ENCODE peak calls at places on chromosomes 13 and 19, in nine cellular contexts. B is fibroblast of mammary gland; S is CD4-positive, CD25-positive, alpha-beta regulatory T cell; Q is adipocyte; A is mucosa of descending colon; D is AG10803; I is left ventricle myocardium inferior; T is HAP-1; Z is body of pancreas. N is an unnamed sample.
A peak's percentile ranks its signal among the peaks of the same experiment; 100 is the strongest.

GRCh38 chr19:58252102-58252685 is 23.5 kb downstream of the ZNF544 start:
- DNase-seq in A (no peak), T (peak; percentile 10), B (peak; percentile 31), S (no peak), D (no peak), Q (no peak), Z (no peak), I (no peak), N (peak; percentile 49)

GRCh38 chr19:6779204-6779603 is 6.7 kb downstream of the VAV1 start:
- DNase-seq in T (no peak), Q (no peak), A (no peak), D (no peak), Z (no peak), B (no peak), S (no peak), I (no peak), N (no peak)

GRCh38 chr19:16945762-16946465 is 57.1 kb downstream of the F2RL3 start:
- DNase-seq in Q (no peak), A (no peak), T (no peak), I (no peak), B (no peak), S (no peak), D (no peak), Z (no peak), N (no peak)

GRCh38 chr13:24272452-24273161 is 36.8 kb upstream of the C1QTNF9 start:
- DNase-seq in Q (no peak), A (no peak), D (no peak), B (no peak), T (no peak), I (no peak), S (no peak), Z (no peak), N (no peak)

GRCh38 chr19:41844601-41845000 is at the start of gene LYPD4:
- DNase-seq in Q (no peak), I (no peak), Z (no peak), T (no peak), B (no peak), S (no peak), D (no peak), A (no peak), N (no peak)

GRCh38 chr13:46684287-46685001 is 112.5 kb downstream of the ESD start:
- DNase-seq in S (no peak), Z (no peak), A (no peak), T (no peak), Q (peak; percentile 47), D (no peak), I (no peak), B (no peak), N (peak; percentile 80)

GRCh38 chr13:40662866-40663265 is 3.6 kb downstream of the FOXO1 start:
- DNase-seq in T (no peak), B (no peak), D (no peak), Z (no peak), S (no peak), I (no peak), A (no peak), Q (no peak), N (no peak)

GRCh38 chr13:20191902-20192469 is 752 bp downstream of the GJB2 start:
- DNase-seq in A (peak; percentile 69), B (peak; percentile 32), D (no peak), S (no peak), I (no peak), T (peak; percentile 57), Q (peak; percentile 28), Z (peak; percentile 42), N (no peak)

GRCh38 chr19:33490041-33490451 is 31.5 kb downstream of the PEPD start:
- DNase-seq in Z (no peak), I (no peak), A (no peak), B (no peak), T (no peak), Q (no peak), D (no peak), S (no peak), N (peak; percentile 20)

GRCh38 chr13:113856716-113857065 is 7.2 kb downstream of the GAS6 start:
- DNase-seq in A (no peak), T (no peak), Q (peak; percentile 61), I (no peak), S (no peak), B (peak; percentile 71), D (no peak), Z (peak; percentile 10), N (no peak)

GRCh38 chr13:28658539-28658795 is 463 bp upstream of the POMP start:
- DNase-seq in D (peak; percentile 12), Z (no peak), I (no peak), T (no peak), B (peak; percentile 22), A (no peak), Q (no peak), S (no peak), N (no peak)

GRCh38 chr13:45295536-45295935 is 45.4 kb downstream of the TPT1 start:
- DNase-seq in D (no peak), Q (peak; percentile 3), T (no peak), A (no peak), S (no peak), I (no peak), Z (no peak), B (peak; percentile 56), N (no peak)

GRCh38 chr19:11506101-11506555 is 489 bp upstream of the ZNF653 start:
- DNase-seq in T (no peak), I (no peak), D (no peak), B (no peak), Q (no peak), A (peak; percentile 74), Z (no peak), S (no peak), N (no peak)

GRCh38 chr13:50387124-50387581 is 371.9 kb downstream of the KCNRG start:
- DNase-seq in Z (peak; percentile 34), T (peak; percentile 67), B (peak; percentile 41), I (peak; percentile 64), A (peak; percentile 56), Q (peak; percentile 36), S (peak; percentile 11), D (peak; percentile 40), N (peak; percentile 62)

GRCh38 chr19:18160792-18161690 is 8.1 kb downstream of the PIK3R2 start:
- DNase-seq in I (peak; percentile 71), D (peak; percentile 38), Q (peak; percentile 84), T (peak; percentile 78), S (peak; percentile 75), Z (peak; percentile 78), B (peak; percentile 42), A (peak; percentile 77), N (no peak)

GRCh38 chr13:98225036-98225940 is 48.2 kb upstream of the RNF113B start:
- DNase-seq in B (no peak), A (no peak), I (no peak), D (no peak), T (no peak), Z (no peak), S (no peak), Q (no peak), N (no peak)

GRCh38 chr13:77986699-77987098 is 68.1 kb upstream of the EDNRB start:
- DNase-seq in Z (no peak), T (no peak), A (no peak), S (no peak), B (no peak), I (no peak), D (no peak), Q (no peak), N (no peak)

GRCh38 chr13:101417043-101417406 is 717 bp upstream of the NALCN start:
- DNase-seq in D (no peak), B (peak; percentile 55), S (no peak), Z (no peak), Q (peak; percentile 55), A (no peak), T (no peak), I (no peak), N (no peak)

GRCh38 chr19:18964121-18964520 is 23.1 kb upstream of the HOMER3 start:
- DNase-seq in B (no peak), S (no peak), Q (no peak), A (no peak), T (no peak), I (no peak), Z (no peak), D (no peak), N (no peak)

GRCh38 chr13:112105884-112106283 is 38.9 kb downstream of the SOX1 start:
- DNase-seq in T (no peak), I (no peak), Z (no peak), B (no peak), D (no peak), A (no peak), S (no peak), Q (no peak), N (no peak)

GRCh38 chr13:99905814-99906213 is 65.8 kb downstream of the ZIC5 start:
- DNase-seq in D (no peak), Q (no peak), A (no peak), B (no peak), S (no peak), Z (no peak), T (no peak), I (no peak), N (no peak)

GRCh38 chr19:53521373-53522202 is 16.4 kb upstream of the ZNF331 start:
- DNase-seq in B (no peak), Z (no peak), T (no peak), A (no peak), Q (no peak), I (no peak), S (no peak), D (no peak), N (no peak)

DNA sequence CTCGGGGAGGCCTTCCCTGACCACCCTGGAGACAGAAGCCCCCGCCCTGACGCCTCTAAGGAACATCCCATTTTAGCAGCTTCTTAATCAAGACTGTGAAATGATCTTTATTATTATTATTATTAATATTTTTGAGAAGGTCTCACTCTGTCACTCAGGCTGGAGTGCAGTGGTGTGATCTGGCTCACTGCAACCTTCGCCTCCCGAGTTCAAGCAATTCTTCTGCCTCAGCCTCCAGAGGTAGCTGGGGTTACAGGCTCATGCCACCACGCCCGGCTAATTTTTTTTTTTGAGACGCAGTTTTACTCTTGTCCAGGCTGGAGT is 3.6 kb upstream of the DAND5 start:
- DNase-seq in B (no peak), S (no peak), A (no peak), Q (no peak), I (no peak), T (no peak), Z (no peak), D (no peak), N (no peak)
- H3K4me3 ChIP-seq in B (no peak overlapping the region), S (no peak overlapping the region), A (no peak overlapping the region), Q (peak overlapping the region; percentile 75), I (peak overlapping the region; percentile 69), T (peak overlapping the region; percentile 29), Z (no peak overlapping the region), D (no peak overlapping the region), N (no peak overlapping the region)

GRCh38 chr19:815775-816499 is 5.8 kb downstream of the PLPPR3 start:
- DNase-seq in Q (no peak), S (no peak), Z (no peak), I (no peak), T (no peak), A (no peak), B (no peak), D (no peak), N (no peak)
- H3K4me3 ChIP-seq in Q (no peak overlapping the region), S (no peak overlapping the region), Z (no peak overlapping the region), I (no peak overlapping the region), T (no peak overlapping the region), A (no peak overlapping the region), B (no peak overlapping the region), D (no peak overlapping the region), N (no peak overlapping the region)

GRCh38 chr13:91726666-91727065 is 328.2 kb downstream of the GPC5 start:
- DNase-seq in D (no peak), A (no peak), S (no peak), I (no peak), B (no peak), Z (no peak), Q (no peak), T (no peak), N (no peak)
- H3K4me3 ChIP-seq in D (no peak overlapping the region), A (no peak overlapping the region), S (no peak overlapping the region), I (no peak overlapping the region), B (no peak overlapping the region), Z (no peak overlapping the region), Q (no peak overlapping the region), T (no peak overlapping the region), N (no peak overlapping the region)

GRCh38 chr19:13070425-13071140 is 32.1 kb downstream of the LYL1 start:
- DNase-seq in B (no peak), Q (no peak), A (no peak), Z (no peak), D (no peak), I (no peak), S (no peak), T (no peak), N (no peak)
- H3K4me3 ChIP-seq in B (no peak overlapping the region), Q (no peak overlapping the region), A (no peak overlapping the region), Z (no peak overlapping the region), D (no peak overlapping the region), I (peak overlapping the region; percentile 34), S (no peak overlapping the region), T (no peak overlapping the region), N (no peak overlapping the region)

N was measured in Caco-2.